ENCODE peak calls at places on chromosomes 2 and 18, in ten cellular contexts. Z, E, Y, V, M, Q, H, C, W and R are unnamed samples.

GRCh38 chr2:33062665-33063249 is 116.0 kb downstream of the LTBP1 start:
- DNase-seq in Z (no peak), E (no peak), Y (no peak), V (no peak), M (peak), Q (no peak), H (no peak), C (no peak), W (no peak), R (no peak)

GRCh38 chr2:187689372-187689771 is 135.1 kb upstream of the TFPI start:
- DNase-seq in Z (peak), E (no peak), Y (peak), V (no peak), M (no peak), Q (peak), H (no peak), C (no peak), W (no peak), R (no peak)

GRCh38 chr2:207416936-207417718 is 112.6 kb upstream of the CREB1 start:
- DNase-seq in Z (peak), E (no peak), Y (no peak), V (no peak), M (no peak), Q (no peak), H (no peak), C (no peak), W (no peak), R (no peak)

GRCh38 chr18:48022021-48022420 is 91.6 kb upstream of the SMAD2 start:
- DNase-seq in Z (no peak), E (no peak), Y (no peak), V (no peak), M (no peak), Q (no peak), H (no peak), C (no peak), W (no peak), R (no peak)

GRCh38 chr2:85773692-85774091 is 19.9 kb downstream of the ATOH8 start:
- DNase-seq in Z (no peak), E (no peak), Y (no peak), V (no peak), M (no peak), Q (no peak), H (no peak), C (no peak), W (no peak), R (no peak)

GRCh38 chr2:175854665-175855064 is 147.4 kb downstream of the LNPK start:
- DNase-seq in Z (peak), E (no peak), Y (no peak), V (no peak), M (no peak), Q (no peak), H (peak), C (peak), W (no peak), R (no peak)

GRCh38 chr2:111155610-111156009 is 34.9 kb downstream of the BCL2L11 start:
- DNase-seq in Z (no peak), E (no peak), Y (no peak), V (no peak), M (no peak), Q (no peak), H (peak), C (no peak), W (no peak), R (no peak)

GRCh38 chr2:71129114-71129890 is 727 bp downstream of the MCEE start:
- DNase-seq in Z (no peak), E (no peak), Y (no peak), V (no peak), M (no peak), Q (peak), H (peak), C (no peak), W (no peak), R (peak)

GRCh38 chr18:41767960-41768359 is 187.1 kb upstream of the PIK3C3 start:
- DNase-seq in Z (peak), E (no peak), Y (no peak), V (no peak), M (no peak), Q (peak), H (peak), C (no peak), W (no peak), R (no peak)

GRCh38 chr2:66301073-66301766 is 133.7 kb upstream of the MEIS1 start:
- DNase-seq in Z (no peak), E (peak), Y (no peak), V (no peak), M (no peak), Q (no peak), H (peak), C (peak), W (no peak), R (no peak)

GRCh38 chr18:47752796-47753645 is 177.4 kb downstream of the SMAD2 start:
- DNase-seq in Z (no peak), E (no peak), Y (no peak), V (no peak), M (no peak), Q (no peak), H (no peak), C (no peak), W (no peak), R (no peak)

GRCh38 chr2:199589303-199589702 is 131.6 kb upstream of the SATB2 start:
- DNase-seq in Z (no peak), E (peak), Y (no peak), V (no peak), M (no peak), Q (no peak), H (no peak), C (no peak), W (no peak), R (no peak)

GRCh38 chr2:224175538-224175937 is 136.5 kb upstream of the SERPINE2 start:
- DNase-seq in Z (no peak), E (no peak), Y (no peak), V (no peak), M (no peak), Q (no peak), H (no peak), C (no peak), W (no peak), R (no peak)

GRCh38 chr18:62979172-62979571 is 263.8 kb downstream of the PHLPP1 start:
- DNase-seq in Z (peak), E (no peak), Y (no peak), V (peak), M (no peak), Q (peak), H (peak), C (peak), W (no peak), R (no peak)

GRCh38 chr2:128605931-128606330 is 287.3 kb upstream of the HS6ST1 start:
- DNase-seq in Z (no peak), E (no peak), Y (no peak), V (no peak), M (no peak), Q (no peak), H (no peak), C (no peak), W (no peak), R (no peak)

GRCh38 chr2:43032248-43032893 is 194.0 kb downstream of the ZFP36L2 start:
- DNase-seq in Z (no peak), E (no peak), Y (peak), V (no peak), M (no peak), Q (no peak), H (no peak), C (peak), W (no peak), R (no peak)

GRCh38 chr2:14781148-14781547 is 148.6 kb downstream of the LRATD1 start:
- DNase-seq in Z (no peak), E (no peak), Y (peak), V (no peak), M (no peak), Q (no peak), H (peak), C (no peak), W (no peak), R (no peak)

GRCh38 chr2:239379641-239380170 is 21.1 kb downstream of the HDAC4 start:
- DNase-seq in Z (no peak), E (no peak), Y (no peak), V (no peak), M (no peak), Q (no peak), H (no peak), C (no peak), W (no peak), R (no peak)

GRCh38 chr2:85353876-85354285 is 447 bp downstream of the RETSAT start:
- DNase-seq in Z (peak), E (peak), Y (peak), V (peak), M (no peak), Q (peak), H (no peak), C (peak), W (no peak), R (peak)

GRCh38 chr2:18312818-18313217 is 247.6 kb downstream of the RDH14 start:
- DNase-seq in Z (no peak), E (no peak), Y (no peak), V (no peak), M (no peak), Q (no peak), H (no peak), C (no peak), W (no peak), R (no peak)

GRCh38 chr2:236982693-236983092 is 103.0 kb upstream of the COPS8 start:
- DNase-seq in Z (no peak), E (no peak), Y (no peak), V (no peak), M (no peak), Q (no peak), H (no peak), C (no peak), W (no peak), R (no peak)

GRCh38 chr2:188201639-188202038 is 90.0 kb upstream of the GULP1 start:
- DNase-seq in Z (no peak), E (no peak), Y (no peak), V (no peak), M (no peak), Q (no peak), H (no peak), C (no peak), W (no peak), R (no peak)

GRCh38 chr2:169462896-169463695 is 16.2 kb upstream of the BBS5 start:
- DNase-seq in Z (peak), E (no peak), Y (no peak), V (no peak), M (no peak), Q (peak), H (no peak), C (no peak), W (no peak), R (no peak)

GRCh38 chr2:9950521-9951271 is 797 bp upstream of the GRHL1 start:
- DNase-seq in Z (no peak), E (no peak), Y (peak), V (peak), M (peak), Q (peak), H (no peak), C (peak), W (no peak), R (no peak)

GRCh38 chr2:47904903-47905453 is 1.3 kb downstream of the FBXO11 start:
- DNase-seq in Z (no peak), E (no peak), Y (no peak), V (peak), M (peak), Q (peak), H (peak), C (peak), W (peak), R (peak)

GRCh38 chr2:212649646-212650045 is 111.0 kb upstream of the ERBB4 start:
- DNase-seq in Z (no peak), E (no peak), Y (no peak), V (no peak), M (no peak), Q (no peak), H (no peak), C (no peak), W (no peak), R (no peak)

GRCh38 chr18:12989397-12990127 is 1.6 kb upstream of the CEP192 start:
- DNase-seq in Z (no peak), E (no peak), Y (no peak), V (no peak), M (no peak), Q (no peak), H (no peak), C (no peak), W (no peak), R (no peak)

GRCh38 chr2:127185093-127185492 is 35.0 kb downstream of the CYP27C1 start:
- DNase-seq in Z (no peak), E (no peak), Y (no peak), V (no peak), M (no peak), Q (no peak), H (no peak), C (no peak), W (no peak), R (no peak)

GRCh38 chr2:217142649-217143266 is 282.9 kb upstream of the TNP1 start:
- DNase-seq in Z (peak), E (peak), Y (peak), V (peak), M (no peak), Q (peak), H (peak), C (no peak), W (no peak), R (peak)

GRCh38 chr2:239817011-239817490 is 208.1 kb downstream of the NDUFA10 start:
- DNase-seq in Z (no peak), E (no peak), Y (no peak), V (no peak), M (no peak), Q (no peak), H (no peak), C (no peak), W (no peak), R (no peak)

GRCh38 chr2:178190938-178191910 is 3.1 kb upstream of the OSBPL6 start:
- DNase-seq in Z (peak), E (no peak), Y (no peak), V (no peak), M (no peak), Q (no peak), H (no peak), C (no peak), W (no peak), R (no peak)

GRCh38 chr2:55875434-55876135 is 48.0 kb downstream of the EFEMP1 start:
- DNase-seq in Z (peak), E (no peak), Y (no peak), V (no peak), M (peak), Q (peak), H (no peak), C (no peak), W (no peak), R (no peak)

GRCh38 chr2:240619506-240620148 is 5.7 kb upstream of the GPR35 start:
- DNase-seq in Z (no peak), E (no peak), Y (no peak), V (no peak), M (no peak), Q (no peak), H (no peak), C (no peak), W (no peak), R (no peak)